ENCODE peak calls at places on chromosomes 1 and 21, in six cellular contexts. D is transverse colon; F is CD8-positive, alpha-beta T cell; K is ovary; O is fibroblast of pulmonary artery; S is Peyer's patch. B is an unnamed sample.

GRCh38 chr21:38619865-38620513 is 121.7 kb upstream of the ERG start:
- DNase-seq in D (no peak), F (no peak), K (peak), O (peak), S (no peak), B (no peak)

GRCh38 chr1:147545133-147545532 is 3.8 kb downstream of the BCL9 start:
- DNase-seq in D (peak), F (peak), K (no peak), O (peak), S (peak), B (no peak)

GRCh38 chr1:13792429-13792828 is 92.4 kb downstream of the PRDM2 start:
- DNase-seq in D (no peak), F (no peak), K (no peak), O (peak), S (no peak), B (no peak)

GRCh38 chr1:2855206-2856075 is 53.9 kb upstream of the TTC34 start:
- DNase-seq in D (no peak), F (no peak), K (no peak), O (no peak), S (no peak), B (no peak)

GRCh38 chr1:166808959-166809358 is 30.3 kb upstream of the POGK start:
- DNase-seq in D (no peak), F (no peak), K (no peak), O (no peak), S (no peak), B (no peak)

GRCh38 chr1:26281971-26282693 is 2.2 kb downstream of the SH3BGRL3 start:
- DNase-seq in D (peak), F (peak), K (peak), O (no peak), S (no peak), B (peak)

GRCh38 chr1:83516369-83516768 is 482.6 kb downstream of the TTLL7 start:
- DNase-seq in D (no peak), F (no peak), K (no peak), O (no peak), S (no peak), B (no peak)

GRCh38 chr21:43355196-43355924 is 71.6 kb downstream of the SIK1 start:
- DNase-seq in D (no peak), F (no peak), K (no peak), O (no peak), S (no peak), B (no peak)

GRCh38 chr1:159932296-159933285 is 7.3 kb upstream of the TAGLN2 start:
- DNase-seq in D (no peak), F (no peak), K (no peak), O (no peak), S (no peak), B (no peak)

GRCh38 chr1:101136739-101137138 is 100.1 kb upstream of the S1PR1 start:
- DNase-seq in D (no peak), F (peak), K (no peak), O (peak), S (no peak), B (no peak)

GRCh38 chr1:156527584-156527983 is 27.0 kb upstream of the MEF2D start:
- DNase-seq in D (no peak), F (no peak), K (no peak), O (no peak), S (no peak), B (no peak)

GRCh38 chr1:23768733-23769132 is 9.5 kb upstream of the PITHD1 start:
- DNase-seq in D (no peak), F (no peak), K (no peak), O (no peak), S (no peak), B (no peak)

GRCh38 chr1:26259578-26259977 is 20.3 kb upstream of the SH3BGRL3 start:
- DNase-seq in D (no peak), F (no peak), K (no peak), O (peak), S (no peak), B (no peak)

GRCh38 chr1:156152628-156153027 is 757 bp upstream of the SEMA4A start:
- DNase-seq in D (no peak), F (no peak), K (no peak), O (no peak), S (no peak), B (no peak)

GRCh38 chr1:182614796-182615451 is 10.7 kb upstream of the RGS16 start:
- DNase-seq in D (peak), F (peak), K (peak), O (peak), S (peak), B (peak)

GRCh38 chr1:69263982-69264381 is 303.7 kb upstream of the LRRC7 start:
- DNase-seq in D (no peak), F (no peak), K (peak), O (peak), S (no peak), B (no peak)

GRCh38 chr1:1430114-1430982 is 5.1 kb upstream of the VWA1 start:
- DNase-seq in D (no peak), F (no peak), K (peak), O (peak), S (peak), B (no peak)

GRCh38 chr1:237166593-237167077 is 124.7 kb downstream of the RYR2 start:
- DNase-seq in D (no peak), F (no peak), K (no peak), O (no peak), S (no peak), B (no peak)

GRCh38 chr1:93601686-93602085 is 80.0 kb downstream of the BCAR3 start:
- DNase-seq in D (no peak), F (no peak), K (no peak), O (no peak), S (peak), B (no peak)

GRCh38 chr1:41589395-41589794 is 104.9 kb upstream of the EDN2 start:
- DNase-seq in D (no peak), F (no peak), K (no peak), O (no peak), S (no peak), B (no peak)

GRCh38 chr1:90729484-90730246 is 12.6 kb upstream of the BARHL2 start:
- DNase-seq in D (no peak), F (no peak), K (no peak), O (no peak), S (no peak), B (no peak)

GRCh38 chr1:91601554-91602322 is 101.1 kb downstream of the CDC7 start:
- DNase-seq in D (no peak), F (no peak), K (no peak), O (no peak), S (no peak), B (no peak)

GRCh38 chr1:3663999-3664699 is 11.8 kb downstream of the TP73 start:
- DNase-seq in D (peak), F (no peak), K (no peak), O (no peak), S (no peak), B (no peak)

GRCh38 chr21:29077651-29078090 is 4.2 kb upstream of the CCT8 start:
- DNase-seq in D (no peak), F (no peak), K (peak), O (peak), S (no peak), B (no peak)

GRCh38 chr1:67465371-67465770 is 35.2 kb upstream of the SERBP1 start:
- DNase-seq in D (no peak), F (no peak), K (no peak), O (no peak), S (no peak), B (no peak)

GRCh38 chr1:1924378-1924777 is 5.3 kb upstream of the TMEM52 start:
- DNase-seq in D (peak), F (no peak), K (no peak), O (no peak), S (no peak), B (no peak)

GRCh38 chr1:61391730-61392129 is 309.4 kb downstream of the NFIA start:
- DNase-seq in D (no peak), F (no peak), K (no peak), O (no peak), S (no peak), B (no peak)

GRCh38 chr1:20343149-20343936 is 52.7 kb downstream of the VWA5B1 start:
- DNase-seq in D (no peak), F (peak), K (peak), O (no peak), S (peak), B (no peak)

GRCh38 chr1:32774950-32775634 is 42.1 kb downstream of the YARS1 start:
- DNase-seq in D (no peak), F (no peak), K (no peak), O (peak), S (peak), B (no peak)

GRCh38 chr1:12447849-12448312 is 170.1 kb downstream of the DHRS3 start:
- DNase-seq in D (no peak), F (no peak), K (no peak), O (no peak), S (no peak), B (no peak)

GRCh38 chr1:23369335-23370013 is at the start of gene ZNF436:
- DNase-seq in D (peak), F (peak), K (peak), O (peak), S (peak), B (peak)

GRCh38 chr1:232622981-232623380 is 7.0 kb downstream of the SIPA1L2 start:
- DNase-seq in D (peak), F (no peak), K (no peak), O (no peak), S (no peak), B (no peak)

GRCh38 chr1:58898739-58899580 is 115.1 kb upstream of the JUN start:
- DNase-seq in D (peak), F (no peak), K (peak), O (peak), S (peak), B (no peak)

GRCh38 chr1:43367026-43367903 is 546 bp downstream of the ELOVL1 start:
- DNase-seq in D (peak), F (peak), K (peak), O (no peak), S (peak), B (no peak)

GRCh38 chr1:186304982-186305949 is 69.8 kb downstream of the TPR start:
- DNase-seq in D (no peak), F (no peak), K (no peak), O (peak), S (peak), B (no peak)

DNA sequence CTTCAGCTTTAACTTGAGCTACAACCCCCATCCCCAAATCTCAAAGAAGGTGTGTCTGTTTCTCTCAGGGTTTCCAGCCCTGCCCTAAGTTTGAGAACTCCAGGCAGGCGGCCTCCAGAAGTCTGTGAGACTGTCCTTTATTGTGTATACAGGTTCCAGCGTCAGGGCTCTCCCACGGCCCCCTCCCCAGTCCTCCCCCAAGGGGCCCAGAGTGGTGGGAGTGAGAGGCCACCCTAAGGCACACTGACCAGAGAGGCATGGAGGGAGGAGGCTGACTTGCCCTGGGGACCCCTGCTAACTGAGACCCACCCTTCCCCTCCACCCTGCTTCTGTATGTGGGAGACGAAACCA is 4.0 kb downstream of the HSPB7 start:
- DNase-seq in D (no peak), F (no peak), K (peak), O (no peak), S (no peak), B (no peak)
- H3K4me3 ChIP-seq in D (peak), F (no peak), K (no peak), O (no peak), S (no peak), B (no peak)

DNA sequence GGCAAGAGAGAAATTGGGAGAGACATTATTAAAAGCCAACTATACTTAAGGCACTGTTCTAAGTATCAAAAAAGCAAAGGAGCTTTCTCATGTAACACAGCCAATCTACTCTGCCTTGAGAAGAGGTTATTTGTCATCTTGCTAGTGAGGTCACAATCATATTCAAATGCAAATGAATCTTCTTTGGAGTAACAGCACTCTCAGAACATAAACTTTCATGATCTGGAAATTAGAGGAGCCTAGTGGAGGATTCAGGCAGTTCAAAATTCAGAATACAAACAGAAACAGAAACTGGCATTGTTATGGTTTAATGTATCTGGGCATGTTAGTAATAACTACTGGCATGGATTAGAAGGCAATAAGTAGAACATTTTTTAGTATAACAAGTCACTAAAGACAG is 57.4 kb downstream of the ARID4B start:
- DNase-seq in D (no peak), F (no peak), K (no peak), O (no peak), S (no peak), B (no peak)
- TF ChIP-seq CTCF in D (no peak), F (no peak), K (no peak), O (no peak), S (no peak), B (peak)

GRCh38 chr1:218377143-218377660 is 32.1 kb downstream of the TGFB2 start:
- DNase-seq in D (no peak), F (peak), K (no peak), O (peak), S (no peak), B (peak)
- H3K4me3 ChIP-seq in D (no peak), F (no peak), K (no peak), O (no peak), S (no peak), B (peak)

DNA sequence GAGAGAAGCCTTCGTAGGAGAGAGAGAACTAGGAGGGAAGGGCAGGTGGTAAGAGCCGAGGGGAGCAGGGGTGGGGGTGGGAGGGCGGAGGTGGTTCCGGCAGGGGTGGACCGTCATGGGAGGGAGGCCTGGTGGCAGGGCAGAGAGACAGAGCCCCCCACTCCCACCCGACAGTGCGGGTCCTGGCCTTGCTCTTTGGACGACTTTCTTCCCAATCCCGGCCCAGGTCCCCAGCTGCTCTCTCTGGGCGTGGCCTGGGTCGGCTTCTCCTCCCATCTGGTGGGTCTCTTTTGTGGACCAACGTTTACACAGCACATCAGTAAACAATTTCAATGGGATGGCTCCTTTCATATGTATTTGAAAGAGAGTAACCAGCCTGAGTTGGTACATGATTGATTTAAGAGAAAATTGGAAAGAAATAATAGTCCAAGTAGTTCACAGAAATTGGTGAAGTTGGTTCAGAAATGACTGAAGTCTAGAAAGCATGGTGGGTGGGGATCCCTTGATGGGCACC is 56.9 kb downstream of the LDLRAD2 start:
- DNase-seq in D (no peak), F (no peak), K (no peak), O (no peak), S (no peak), B (no peak)
- TF ChIP-seq CTCF in D (no peak), F (no peak), K (no peak), O (no peak), S (no peak), B (no peak)

GRCh38 chr1:98044766-98045165 is 123.9 kb upstream of the DPYD start:
- DNase-seq in D (no peak), F (no peak), K (no peak), O (no peak), S (no peak), B (no peak)
- H3K4me3 ChIP-seq in D (peak), F (peak), K (no peak), O (peak), S (no peak), B (peak)

GRCh38 chr1:161314201-161314981 is at the start of gene SDHC:
- DNase-seq in D (peak), F (peak), K (peak), O (peak), S (peak), B (peak)
- TF ChIP-seq CTCF in D (peak), F (peak), K (no peak), O (peak), S (no peak), B (peak)

B was measured in AG04450.